ENCODE peak calls at places on chromosomes 5 and 9, in five cellular contexts. G is adipocyte, Q is brain microvascular endothelial cell, S is uterus, X is AG20443. N is an unnamed sample.

GRCh38 chr5:15790446-15791005 is 290.5 kb downstream of the FBXL7 start:
- DNase-seq in G (no peak), Q (no peak), S (no peak), X (no peak), N (no peak)

GRCh38 chr5:172059661-172060100 is 53.2 kb upstream of the FBXW11 start:
- DNase-seq in G (peak; percentile 48), Q (no peak), S (no peak), X (peak; percentile 52), N (peak; percentile 40)

GRCh38 chr9:134034215-134035040 is 9.1 kb downstream of the BRD3OS start:
- DNase-seq in G (no peak), Q (no peak), S (no peak), X (no peak), N (no peak)

GRCh38 chr9:117555964-117556629 is 141.2 kb upstream of the ASTN2 start:
- DNase-seq in G (peak; percentile 15), Q (peak; percentile 48), S (no peak), X (peak; percentile 40), N (peak; percentile 55)

GRCh38 chr9:137152844-137153405 is 14.0 kb downstream of the GRIN1 start:
- DNase-seq in G (no peak), Q (no peak), S (no peak), X (no peak), N (no peak)

GRCh38 chr9:6414291-6414690 is 1.3 kb downstream of the UHRF2 start:
- DNase-seq in G (peak; percentile 79), Q (peak; percentile 32), S (no peak), X (peak; percentile 49), N (peak; percentile 69)

GRCh38 chr5:109691248-109691574 is 1.5 kb downstream of the MAN2A1 start:
- DNase-seq in G (no peak), Q (no peak), S (no peak), X (no peak), N (no peak)

GRCh38 chr9:83013867-83014605 is 48.9 kb downstream of the RASEF start:
- DNase-seq in G (peak; percentile 56), Q (peak; percentile 83), S (no peak), X (peak; percentile 43), N (peak; percentile 72)

GRCh38 chr5:80962630-80963520 is 2.7 kb downstream of the RASGRF2 start:
- DNase-seq in G (no peak), Q (no peak), S (no peak), X (no peak), N (no peak)

GRCh38 chr5:126354012-126354856 is 69.0 kb upstream of the GRAMD2B start:
- DNase-seq in G (peak; percentile 89), Q (peak; percentile 96), S (no peak), X (peak; percentile 80), N (peak; percentile 99)

GRCh38 chr5:18968966-18969365 is 1019.0 kb downstream of the CDH18 start:
- DNase-seq in G (no peak), Q (no peak), S (no peak), X (no peak), N (no peak)

GRCh38 chr9:10282084-10282483 is 330.7 kb downstream of the PTPRD start:
- DNase-seq in G (no peak), Q (no peak), S (no peak), X (no peak), N (no peak)

GRCh38 chr9:4508246-4508906 is 18.1 kb downstream of the SLC1A1 start:
- DNase-seq in G (peak; percentile 59), Q (peak; percentile 77), S (no peak), X (peak; percentile 74), N (peak; percentile 76)

GRCh38 chr5:34031966-34032365 is 11.0 kb downstream of the C1QTNF3 start:
- DNase-seq in G (no peak), Q (no peak), S (no peak), X (no peak), N (no peak)

GRCh38 chr5:158139161-158139560 is 280.2 kb upstream of the CLINT1 start:
- DNase-seq in G (peak; percentile 27), Q (no peak), S (no peak), X (peak; percentile 65), N (no peak)

GRCh38 chr5:9391080-9391479 is 154.8 kb downstream of the SEMA5A start:
- DNase-seq in G (no peak), Q (no peak), S (no peak), X (no peak), N (no peak)

GRCh38 chr5:157541452-157542118 is 34.0 kb downstream of the ADAM19 start:
- DNase-seq in G (no peak), Q (no peak), S (no peak), X (no peak), N (peak; percentile 34)

GRCh38 chr9:13705913-13706312 is 426.4 kb upstream of the MPDZ start:
- DNase-seq in G (peak; percentile 74), Q (peak; percentile 86), S (peak; percentile 42), X (peak; percentile 75), N (peak; percentile 84)

GRCh38 chr9:93303806-93304573 is 120.1 kb downstream of the WNK2 start:
- DNase-seq in G (no peak), Q (no peak), S (peak; percentile 10), X (peak; percentile 6), N (no peak)

GRCh38 chr9:131366745-131367401 is 27.0 kb upstream of the PRRC2B start:
- DNase-seq in G (peak; percentile 82), Q (peak; percentile 38), S (no peak), X (peak; percentile 61), N (peak; percentile 75)

GRCh38 chr5:169801324-169801777 is 164.3 kb downstream of the DOCK2 start:
- DNase-seq in G (peak; percentile 31), Q (no peak), S (peak; percentile 22), X (peak; percentile 45), N (peak; percentile 34)

GRCh38 chr5:42242829-42243485 is 180.3 kb upstream of the GHR start:
- DNase-seq in G (no peak), Q (no peak), S (no peak), X (no peak), N (no peak)

GRCh38 chr9:83403864-83404263 is 134.3 kb downstream of the FRMD3 start:
- DNase-seq in G (peak; percentile 34), Q (peak; percentile 52), S (no peak), X (peak; percentile 20), N (peak; percentile 51)

GRCh38 chr5:124663101-124663506 is 83.3 kb downstream of the ZNF608 start:
- DNase-seq in G (peak; percentile 48), Q (no peak), S (no peak), X (peak; percentile 24), N (no peak)